ENCODE peak calls at places on chromosome 5, in nine cellular contexts. B is germinal center; S is uterus; L is activated naive CD4-positive, alpha-beta T cell treated with Interleukin-2 at 50 U/mL for 16 hours; W is H7; A is activated CD4-positive, alpha-beta T cell treated with anti-CD3 and anti-CD28 coated beads, Interleukin-2, amount 50 U/mL, for 1 hour; I is Caco-2; Y is BJ; Z is AG09309. M is an unnamed sample.
A peak's percentile ranks its signal among the peaks of the same experiment; 100 is the strongest.

GRCh38 chr5:54867310-54867944 is 118.0 kb downstream of the ESM1 start:
- DNase-seq in I (no peak), B (peak; percentile 52), L (no peak), S (no peak), Y (no peak), A (no peak), Z (no peak), W (peak; percentile 41), M (peak; percentile 23)

GRCh38 chr5:181217111-181217804 is 5.8 kb upstream of the TRIM41 start:
- DNase-seq in S (peak; percentile 50), B (peak; percentile 47), Y (no peak), I (peak; percentile 75), Z (no peak), L (peak; percentile 62), W (peak; percentile 82), A (peak; percentile 63), M (peak; percentile 83)

GRCh38 chr5:111198281-111198948 is 25.8 kb upstream of the CAMK4 start:
- DNase-seq in B (no peak), L (no peak), Z (no peak), W (no peak), S (no peak), Y (no peak), A (no peak), I (no peak), M (no peak)

GRCh38 chr5:34849253-34849652 is 10.3 kb downstream of the TTC23L start:
- DNase-seq in Y (no peak), S (no peak), Z (no peak), B (no peak), A (no peak), I (no peak), L (no peak), W (no peak), M (no peak)

GRCh38 chr5:174531782-174532191 is 192.6 kb upstream of the MSX2 start:
- DNase-seq in B (no peak), L (no peak), Y (no peak), W (no peak), S (no peak), A (no peak), Z (no peak), I (no peak), M (peak; percentile 86)

GRCh38 chr5:34483442-34484033 is 172.6 kb upstream of the RAI14 start:
- DNase-seq in A (no peak), L (no peak), B (no peak), W (peak; percentile 59), I (no peak), Y (no peak), S (no peak), Z (no peak), M (no peak)

GRCh38 chr5:169861934-169862333 is 118.4 kb downstream of the INSYN2B start:
- DNase-seq in B (no peak), Z (peak; percentile 84), A (no peak), S (no peak), I (no peak), W (no peak), L (no peak), Y (peak; percentile 82), M (no peak)

GRCh38 chr5:106423109-106423897 is 1247.4 kb downstream of the EFNA5 start:
- DNase-seq in I (no peak), A (no peak), S (no peak), W (no peak), B (no peak), L (no peak), Z (no peak), Y (no peak), M (no peak)

M was measured in Caki2.